ENCODE peak calls at places on chromosome 17, in seven cellular contexts. X is psoas muscle; Y is CD8-positive, alpha-beta memory T cell; R is body of pancreas; S is esophagus squamous epithelium; N is H1; T is SK-N-MC. P is an unnamed sample.

GRCh38 chr17:81487487-81488275 is 24.9 kb downstream of the ACTG1 start:
- DNase-seq in R (peak; percentile 78), S (no peak), T (no peak), Y (peak; percentile 65), X (peak; percentile 88), N (no peak), P (peak; percentile 100)

GRCh38 chr17:37230633-37231032 is 145.2 kb upstream of the C17orf78 start:
- DNase-seq in X (no peak), S (no peak), R (no peak), N (no peak), Y (no peak), T (no peak), P (no peak)

GRCh38 chr17:2388705-2389099 is 12.2 kb downstream of the MNT start:
- DNase-seq in Y (no peak), S (no peak), R (no peak), X (no peak), N (no peak), T (no peak), P (no peak)

GRCh38 chr17:2138768-2139167 is 83.9 kb downstream of the HIC1 start:
- DNase-seq in S (no peak), R (no peak), Y (no peak), X (peak; percentile 32), T (no peak), N (no peak), P (no peak)

GRCh38 chr17:79951361-79952264 is 84.1 kb downstream of the TBC1D16 start:
- DNase-seq in X (no peak), Y (no peak), T (no peak), S (no peak), N (no peak), R (peak; percentile 63), P (peak; percentile 100)

GRCh38 chr17:385195-385835 is 32.7 kb upstream of the RPH3AL start:
- DNase-seq in Y (no peak), X (peak; percentile 78), S (no peak), R (peak; percentile 39), T (no peak), N (no peak), P (peak; percentile 88)

GRCh38 chr17:6695051-6695450 is 18.1 kb downstream of the SLC13A5 start:
- DNase-seq in T (no peak), S (no peak), X (no peak), N (no peak), Y (no peak), R (no peak), P (no peak)

GRCh38 chr17:66762276-66762675 is 72.6 kb upstream of the CACNG5 start:
- DNase-seq in S (no peak), N (no peak), X (no peak), T (no peak), Y (no peak), R (no peak), P (no peak)

GRCh38 chr17:79362086-79362995 is 248.5 kb downstream of the RBFOX3 start:
- DNase-seq in X (no peak), Y (no peak), T (no peak), S (no peak), R (no peak), N (no peak), P (peak; percentile 49)

GRCh38 chr17:72691601-72692000 is 400.9 kb downstream of the SLC39A11 start:
- DNase-seq in N (no peak), X (no peak), Y (no peak), S (no peak), T (no peak), R (no peak), P (peak; percentile 96)

GRCh38 chr17:45036696-45037095 is 14.7 kb downstream of the DCAKD start:
- DNase-seq in T (no peak), R (no peak), X (no peak), N (no peak), S (no peak), Y (no peak), P (no peak)

GRCh38 chr17:34706029-34706428 is 126.6 kb downstream of the TMEM132E start:
- DNase-seq in R (no peak), N (no peak), Y (no peak), X (no peak), T (no peak), S (no peak), P (no peak)

GRCh38 chr17:77381731-77382130 is 241.0 kb downstream of the SEC14L1 start:
- DNase-seq in N (no peak), T (no peak), X (no peak), S (no peak), Y (no peak), R (no peak), P (peak; percentile 53)

GRCh38 chr17:75010683-75011406 is 1.6 kb upstream of the MRPL58 start:
- DNase-seq in N (no peak), R (peak; percentile 40), T (no peak), Y (no peak), S (no peak), X (no peak), P (no peak)

GRCh38 chr17:65455972-65456343 is 105.5 kb downstream of the AXIN2 start:
- DNase-seq in Y (no peak), T (no peak), N (peak; percentile 47), X (no peak), S (no peak), R (no peak), P (peak; percentile 62)

GRCh38 chr17:51034800-51035199 is 85.9 kb downstream of the SPAG9 start:
- DNase-seq in S (no peak), T (no peak), N (no peak), X (no peak), Y (no peak), R (no peak), P (no peak)

GRCh38 chr17:76378548-76379274 is 5.7 kb upstream of the SPHK1 start:
- DNase-seq in S (no peak), X (no peak), N (no peak), R (no peak), Y (no peak), T (no peak), P (peak; percentile 43)

GRCh38 chr17:48676963-48677558 is 45.3 kb downstream of the PRAC1 start:
- DNase-seq in S (no peak), X (no peak), R (no peak), N (no peak), Y (no peak), T (no peak), P (no peak)

DNA sequence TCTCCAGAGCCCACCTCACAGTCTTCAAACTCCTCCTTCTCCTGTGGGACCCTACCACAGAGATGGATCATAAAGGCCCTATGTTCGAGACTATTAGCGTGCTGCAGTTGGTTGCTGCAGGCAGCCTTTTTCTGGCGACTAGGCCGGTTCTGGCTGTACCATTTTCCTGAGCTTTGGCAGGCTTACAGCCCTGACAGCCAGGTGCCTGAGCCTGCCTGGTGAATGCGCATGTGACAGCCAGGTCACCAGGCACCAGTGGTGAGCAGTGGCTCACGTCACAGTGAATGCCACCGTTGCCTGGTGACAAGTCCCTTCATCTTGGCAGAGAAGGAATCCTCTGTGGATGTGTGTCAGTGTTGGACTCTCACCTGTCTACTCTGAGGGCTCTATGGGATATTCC is 978.8 kb downstream of the KCNJ18 start:
- DNase-seq in R (no peak), Y (no peak), X (no peak), N (no peak), T (no peak), S (no peak), P (no peak)
- H3K9me3 ChIP-seq in R (no peaks in the 10 kb centered on the region), Y (no peaks in the 10 kb centered on the region), X (no peaks in the 10 kb centered on the region), N (peaks cover 64% of the 10 kb centered on the region), T (no peaks in the 10 kb centered on the region), S (peaks cover 21% of the 10 kb centered on the region), P (no peaks in the 10 kb centered on the region)

GRCh38 chr17:82805254-82805653 is 34.6 kb downstream of the ZNF750 start:
- DNase-seq in T (no peak), X (no peak), R (no peak), N (no peak), S (no peak), Y (no peak), P (peak; percentile 85)
- H3K9me3 ChIP-seq in T (no peaks in the 10 kb centered on the region), X (no peaks in the 10 kb centered on the region), R (no peaks in the 10 kb centered on the region), N (peaks cover 16% of the 10 kb centered on the region), S (no peaks in the 10 kb centered on the region), Y (no peaks in the 10 kb centered on the region), P (no peaks in the 10 kb centered on the region)

DNA sequence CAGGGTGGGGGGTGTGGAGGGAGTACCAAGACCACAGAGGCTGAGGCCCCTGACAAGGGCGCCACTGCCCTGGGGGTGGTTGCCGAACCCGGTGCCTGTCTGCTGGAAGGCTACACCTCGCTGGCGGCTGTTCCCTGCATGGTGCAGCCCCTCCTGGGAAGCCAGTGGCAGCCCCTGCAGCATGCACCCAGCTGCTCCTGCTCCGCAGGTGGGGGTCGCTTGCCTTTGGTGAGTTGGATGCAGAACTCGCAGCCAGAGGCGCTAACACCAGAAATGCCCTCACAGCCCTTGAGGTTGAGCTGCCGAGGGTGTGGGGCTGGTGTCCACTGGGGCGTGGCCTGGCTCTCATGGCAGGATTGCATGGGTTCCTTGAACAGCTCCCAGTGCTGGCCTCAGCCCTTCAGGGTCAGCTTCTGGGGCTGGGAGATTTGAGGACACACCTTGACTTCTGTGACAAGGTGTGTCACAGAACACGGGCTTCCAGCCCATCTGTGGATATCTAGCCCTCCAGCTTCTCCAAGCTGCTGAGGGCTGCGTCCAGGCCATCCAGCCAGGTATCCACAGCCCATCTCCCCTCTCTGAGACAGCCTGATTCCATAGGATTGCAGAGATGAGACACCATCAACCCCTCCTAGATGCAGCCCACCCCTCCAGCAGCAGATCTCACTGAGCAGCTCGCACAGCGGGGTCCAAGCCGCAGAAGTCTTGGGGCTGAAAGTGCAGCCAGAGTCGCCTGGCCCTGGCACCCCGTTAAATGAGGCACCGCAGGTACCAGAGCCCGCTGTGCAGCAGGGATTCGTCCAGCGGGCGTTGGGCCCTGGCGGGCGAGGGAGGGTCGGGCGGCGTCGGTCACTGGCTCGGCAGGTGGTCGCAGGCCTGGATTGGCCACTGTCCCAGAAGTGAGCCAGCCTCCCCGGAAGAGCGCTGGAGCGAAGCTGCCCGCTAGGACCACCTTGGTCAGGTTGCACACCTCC is 586.3 kb downstream of the KCNJ18 start:
- DNase-seq in S (no peak), T (no peak), R (no peak), Y (no peak), X (no peak), N (no peak), P (no peak)
- H3K9me3 ChIP-seq in S (peaks cover 22% of the 10 kb centered on the region), T (no peaks in the 10 kb centered on the region), R (no peaks in the 10 kb centered on the region), Y (no peaks in the 10 kb centered on the region), X (no peaks in the 10 kb centered on the region), N (peaks cover 52% of the 10 kb centered on the region), P (peaks cover 2% of the 10 kb centered on the region)

GRCh38 chr17:17598003-17598402 is 6.5 kb upstream of the PEMT start:
- DNase-seq in S (no peak), N (no peak), R (no peak), Y (no peak), X (no peak), T (no peak), P (no peak)

GRCh38 chr17:17599965-17600364 is 8.5 kb upstream of the PEMT start:
- DNase-seq in N (no peak), X (no peak), S (no peak), R (no peak), T (no peak), Y (no peak), P (no peak)

GRCh38 chr17:17593222-17593620 is 1.7 kb upstream of the PEMT start:
- DNase-seq in S (no peak), T (no peak), Y (no peak), R (no peak), X (no peak), N (no peak), P (peak; percentile 47)

GRCh38 chr17:17591408-17592265 is at the start of gene PEMT:
- DNase-seq in R (peak; percentile 96), T (peak; percentile 74), Y (peak; percentile 93), X (peak; percentile 95), S (peak; percentile 91), N (peak; percentile 93), P (peak; percentile 98)

DNA sequence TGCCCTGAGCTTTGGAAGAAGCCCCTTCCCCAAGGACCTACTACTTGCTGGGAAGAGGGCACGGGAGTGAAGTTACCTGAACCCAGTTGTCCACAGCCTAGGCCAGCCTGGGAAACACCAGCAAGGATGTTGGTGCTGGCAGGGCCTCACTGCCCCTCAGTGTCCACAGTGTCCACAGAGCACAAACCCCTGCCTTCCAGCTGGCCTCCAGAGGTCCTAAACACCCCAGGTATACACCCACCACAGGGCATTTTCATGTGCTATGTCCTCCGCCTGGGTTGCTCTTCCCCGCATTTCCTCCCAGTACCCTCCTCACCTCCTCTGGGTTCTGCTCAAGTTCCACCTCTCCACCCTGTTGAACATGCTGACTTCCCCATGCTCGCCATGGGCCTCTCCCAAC is 4.2 kb upstream of the PEMT start:
- DNase-seq in R (no peak), T (no peak), S (no peak), Y (no peak), X (no peak), N (no peak), P (no peak)
- H3K9me3 ChIP-seq in R (no peaks in the 10 kb centered on the region), T (no peaks in the 10 kb centered on the region), S (no peaks in the 10 kb centered on the region), Y (no peaks in the 10 kb centered on the region), X (no peaks in the 10 kb centered on the region), N (no peaks in the 10 kb centered on the region), P (no peaks in the 10 kb centered on the region)